ENCODE peak calls at places on chromosome 11, in four cellular contexts. M is CD8-positive, alpha-beta memory T cell; N is spleen; Q is neuronal stem cell. R is an unnamed sample.

GRCh38 chr11:109865558-109866186 is 227.5 kb upstream of the ZC3H12C start:
- DNase-seq in M (no peak), Q (no peak), N (no peak), R (no peak)

GRCh38 chr11:63709336-63709735 is 28.0 kb downstream of the RTN3 start:
- DNase-seq in M (no peak), Q (no peak), N (no peak), R (no peak)

GRCh38 chr11:108340958-108341357 is 118.1 kb downstream of the ATM start:
- DNase-seq in Q (no peak), M (no peak), N (no peak), R (no peak)

GRCh38 chr11:111788051-111788450 is 21.9 kb upstream of the PPP2R1B start:
- DNase-seq in Q (no peak), N (no peak), M (no peak), R (no peak)

GRCh38 chr11:132549571-132549970 is 982.7 kb downstream of the OPCML start:
- DNase-seq in Q (no peak), M (no peak), N (no peak), R (no peak)

GRCh38 chr11:71251761-71252433 is 480 bp downstream of the SHANK2 start:
- DNase-seq in Q (peak; percentile 63), M (no peak), N (peak; percentile 83), R (peak; percentile 25)

GRCh38 chr11:75200531-75200930 is 40.0 kb upstream of the TPBGL start:
- DNase-seq in N (no peak), M (no peak), Q (no peak), R (no peak)

GRCh38 chr11:20658135-20658534 is 11.3 kb upstream of the NELL1 start:
- DNase-seq in M (no peak), N (no peak), Q (no peak), R (no peak)

GRCh38 chr11:6438979-6439571 is 1.7 kb downstream of the HPX start:
- DNase-seq in Q (peak; percentile 15), M (no peak), N (no peak), R (peak; percentile 33)

GRCh38 chr11:93100211-93100610 is 97.6 kb downstream of the SLC36A4 start:
- DNase-seq in Q (no peak), N (no peak), M (no peak), R (peak; percentile 36)

GRCh38 chr11:8988329-8989234 is 15.2 kb downstream of the NRIP3 start:
- DNase-seq in N (no peak), Q (no peak), M (no peak), R (no peak)

GRCh38 chr11:24709928-24710565 is 213.2 kb downstream of the LUZP2 start:
- DNase-seq in Q (no peak), N (no peak), M (no peak), R (no peak)

GRCh38 chr11:13717331-13717730 is 48.9 kb downstream of the FAR1 start:
- DNase-seq in M (no peak), Q (no peak), N (no peak), R (peak; percentile 19)

GRCh38 chr11:133519560-133519959 is 12.7 kb downstream of the OPCML start:
- DNase-seq in M (no peak), Q (no peak), N (no peak), R (no peak)

GRCh38 chr11:130644187-130644586 is 195.7 kb downstream of the ADAMTS15 start:
- DNase-seq in M (no peak), Q (no peak), N (no peak), R (no peak)

GRCh38 chr11:34792814-34793241 is 123.4 kb downstream of the APIP start:
- DNase-seq in M (no peak), N (no peak), Q (no peak), R (no peak)

GRCh38 chr11:88454881-88455280 is 117.3 kb upstream of the CTSC start:
- DNase-seq in N (no peak), Q (no peak), M (no peak), R (no peak)

GRCh38 chr11:66864172-66864901 is 7.5 kb downstream of the LRFN4 start:
- DNase-seq in N (no peak), Q (no peak), M (no peak), R (no peak)

GRCh38 chr11:80083561-80083960 is 642.7 kb upstream of the TENM4 start:
- DNase-seq in M (no peak), N (no peak), Q (no peak), R (no peak)

GRCh38 chr11:40338739-40339138 is 1120.7 kb downstream of the LRRC4C start:
- DNase-seq in Q (no peak), N (no peak), M (no peak), R (no peak)

GRCh38 chr11:111639226-111639925 is 37.1 kb downstream of the SIK2 start:
- DNase-seq in N (no peak), M (no peak), Q (no peak), R (no peak)

GRCh38 chr11:131354251-131354701 is 16.1 kb upstream of the NTM start:
- DNase-seq in N (no peak), Q (no peak), M (no peak), R (peak; percentile 19)

GRCh38 chr11:105960252-105961245 is 61.5 kb downstream of the MSANTD4 start:
- DNase-seq in M (no peak), N (no peak), Q (no peak), R (no peak)

GRCh38 chr11:121555172-121555571 is 102.4 kb upstream of the SORL1-AS1 start:
- DNase-seq in M (no peak), Q (no peak), N (no peak), R (no peak)

GRCh38 chr11:74492084-74492483 is 1.4 kb downstream of the LIPT2 start:
- DNase-seq in M (no peak), Q (no peak), N (peak; percentile 78), R (no peak)

GRCh38 chr11:47172740-47173139 is 3.9 kb downstream of the ARFGAP2 start:
- DNase-seq in N (no peak), M (no peak), Q (no peak), R (no peak)

GRCh38 chr11:45155627-45156180 is 9.3 kb downstream of the PRDM11 start:
- DNase-seq in Q (no peak), M (no peak), N (peak; percentile 12), R (no peak)

GRCh38 chr11:19355601-19356000 is 114.9 kb upstream of the E2F8 start:
- DNase-seq in N (no peak), M (no peak), Q (no peak), R (peak; percentile 49)

GRCh38 chr11:14638561-14638960 is 5.0 kb upstream of the PDE3B start:
- DNase-seq in N (no peak), M (no peak), Q (no peak), R (no peak)

GRCh38 chr11:57338152-57338551 is at the start of gene P2RX3:
- DNase-seq in M (no peak), N (peak; percentile 71), Q (no peak), R (no peak)

GRCh38 chr11:2779981-2780849 is 80.4 kb upstream of the KCNQ1OT1 start:
- DNase-seq in N (peak; percentile 88), Q (no peak), M (no peak), R (no peak)

GRCh38 chr11:18611196-18611595 is 11.6 kb downstream of the MISFA start:
- DNase-seq in N (no peak), M (no peak), Q (no peak), R (no peak)

GRCh38 chr11:73520358-73521061 is 77.4 kb downstream of the FAM168A start:
- DNase-seq in N (no peak), Q (no peak), M (no peak), R (no peak)

GRCh38 chr11:27363576-27364115 is 631 bp upstream of the CCDC34 start:
- DNase-seq in M (no peak), Q (no peak), N (no peak), R (no peak)
- H3K4me3 ChIP-seq in M (peak overlapping the region; percentile 69), Q (peak overlapping the region; percentile 72), N (peak overlapping the region; percentile 80), R (peak overlapping the region; percentile 76)

GRCh38 chr11:128550967-128551522 is 36.3 kb downstream of the ETS1 start:
- DNase-seq in N (no peak), M (no peak), Q (no peak), R (no peak)
- H3K27me3 ChIP-seq in N (no peaks in the 10 kb centered on the region), M (no peaks in the 10 kb centered on the region), Q (peaks cover 4% of the 10 kb centered on the region), R (no peaks in the 10 kb centered on the region)

DNA sequence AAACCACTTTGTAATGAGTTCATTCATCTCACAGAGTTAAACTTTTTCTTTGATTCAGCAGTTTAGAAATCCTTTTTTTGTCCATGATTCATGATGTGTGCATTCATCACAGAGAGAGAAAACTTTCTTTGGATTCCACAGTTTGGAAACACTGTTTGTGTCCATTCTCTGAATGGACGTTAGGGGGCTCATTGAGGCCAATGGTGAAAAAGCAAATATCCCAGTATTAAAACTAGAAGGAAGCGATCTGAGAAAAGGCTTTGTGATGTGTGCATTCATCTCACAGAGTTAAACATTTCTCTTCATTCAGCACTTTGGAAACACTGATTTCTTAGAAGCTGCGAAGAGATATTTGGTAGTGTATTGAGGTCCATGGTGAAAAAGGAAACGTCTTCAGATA is 155.6 kb upstream of the TRIM48 start:
- DNase-seq in Q (no peak), M (no peak), N (no peak), R (no peak)
- H3K9me3 ChIP-seq in Q (peaks cover 2% of the 10 kb centered on the region), M (no peaks in the 10 kb centered on the region), N (peaks cover 74% of the 10 kb centered on the region), R (peaks cover 6% of the 10 kb centered on the region)

GRCh38 chr11:31996159-31996881 is 94.6 kb upstream of the RCN1 start:
- DNase-seq in N (no peak), Q (no peak), M (no peak), R (no peak)
- H3K4me3 ChIP-seq in N (no peak overlapping the region), Q (no peak overlapping the region), M (no peak overlapping the region), R (no peak overlapping the region)

DNA sequence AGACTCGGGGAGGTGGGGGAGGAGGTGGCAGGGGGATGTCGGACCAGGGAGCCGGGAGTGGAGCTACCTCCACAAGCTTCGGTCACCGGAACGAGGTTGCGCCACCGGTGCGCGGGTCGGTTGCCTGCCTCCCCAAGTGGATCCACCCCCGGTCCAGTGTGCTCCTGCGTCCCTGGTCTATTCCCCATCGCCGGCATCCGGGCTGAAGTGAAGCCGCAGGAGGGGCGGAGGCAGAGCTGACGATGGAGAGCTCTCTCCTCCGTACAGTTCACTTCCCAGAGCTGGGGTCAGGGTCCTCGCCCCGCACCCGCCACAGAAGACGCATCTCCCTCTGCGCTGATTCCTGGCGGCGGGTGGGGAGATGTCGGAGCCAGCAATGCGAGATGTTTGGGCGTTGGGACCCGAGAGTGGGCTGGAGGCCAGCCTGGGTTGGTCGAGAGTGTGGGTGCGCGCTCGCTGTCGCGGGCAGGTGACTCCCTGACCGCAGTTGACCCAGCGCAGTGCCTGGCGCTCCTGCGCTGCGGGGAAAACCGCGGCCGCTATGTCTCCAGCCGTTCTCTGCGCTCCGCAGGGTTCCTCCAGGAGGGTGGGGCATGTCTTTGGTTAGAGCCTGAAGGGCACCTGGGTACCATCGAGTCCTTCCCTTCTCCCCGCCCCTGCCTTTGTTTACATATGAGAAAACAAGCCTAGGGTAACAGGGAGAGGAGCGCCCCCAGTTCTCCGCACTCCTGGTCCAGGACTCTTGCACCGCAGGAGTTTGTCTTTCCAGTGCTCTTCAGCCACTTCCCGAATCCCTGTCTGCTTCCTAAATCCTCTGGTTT is 1.7 kb downstream of the C11orf96 start:
- DNase-seq in N (peak; percentile 76), Q (no peak), M (no peak), R (no peak)
- H3K27me3 ChIP-seq in N (peaks cover 29% of the 10 kb centered on the region), Q (peaks cover 18% of the 10 kb centered on the region), M (peaks cover 19% of the 10 kb centered on the region), R (peaks cover 45% of the 10 kb centered on the region)

GRCh38 chr11:114614127-114614720 is 18.6 kb upstream of the NXPE4 start:
- DNase-seq in Q (no peak), M (no peak), N (no peak), R (no peak)
- H3K9me3 ChIP-seq in Q (peaks cover 23% of the 10 kb centered on the region), M (no peaks in the 10 kb centered on the region), N (no peaks in the 10 kb centered on the region), R (no peaks in the 10 kb centered on the region)

GRCh38 chr11:33135768-33136443 is 25.4 kb downstream of the CSTF3 start:
- DNase-seq in Q (no peak), N (no peak), M (no peak), R (no peak)
- H3K4me3 ChIP-seq in Q (no peak overlapping the region), N (no peak overlapping the region), M (no peak overlapping the region), R (no peak overlapping the region)